ENCODE peak calls at places on chromosome 3, in ten cellular contexts. D is colonic mucosa; O is stimulated activated naive B cell treated with anti-CD40 and anti-IgM and Interleukin-4, amounts not matched to agents 10 μg/mL and 1 μg/mL and 100 μg/mL, for 72 hours; E is GM12892; I is adrenal gland; C is natural killer cell treated with Interleukin-12 subunit alpha and Interleukin-12 subunit beta and Interleukin-15 and Interleukin-18, amount 100 ng/mL, for 72 hours; M is WERI-Rb-1; J is transverse colon; Q is glutamatergic neuron; S is GM13977. T is an unnamed sample.

GRCh38 chr3:178971614-178972013 is 100.0 kb downstream of the ZMAT3 start:
- DNase-seq in C (no peak), O (no peak), Q (no peak), I (no peak), M (no peak), S (no peak), J (no peak), E (no peak), D (no peak), T (no peak)

GRCh38 chr3:102163039-102163817 is 271.6 kb upstream of the ZPLD1 start:
- DNase-seq in E (no peak), I (peak), S (no peak), O (no peak), D (no peak), M (no peak), J (no peak), C (no peak), Q (no peak), T (no peak)

GRCh38 chr3:125206934-125207333 is 5.6 kb downstream of the SLC12A8 start:
- DNase-seq in Q (no peak), D (no peak), O (no peak), I (no peak), E (no peak), S (no peak), J (no peak), C (no peak), M (no peak), T (no peak)

GRCh38 chr3:172919297-172919683 is 168.8 kb downstream of the ECT2 start:
- DNase-seq in Q (no peak), I (no peak), D (no peak), O (no peak), C (no peak), M (no peak), S (no peak), J (no peak), E (no peak), T (no peak)

GRCh38 chr3:79414821-79415220 is 353.0 kb downstream of the ROBO1 start:
- DNase-seq in I (peak), Q (no peak), S (no peak), M (no peak), O (no peak), C (no peak), D (peak), E (no peak), J (peak), T (no peak)

GRCh38 chr3:106963446-106963845 is 413.8 kb upstream of the CCDC54 start:
- DNase-seq in S (no peak), D (no peak), M (no peak), J (no peak), I (peak), C (no peak), O (no peak), Q (no peak), E (no peak), T (no peak)

GRCh38 chr3:61574854-61575253 is 13.5 kb downstream of the PTPRG start:
- DNase-seq in I (no peak), O (no peak), E (no peak), D (no peak), C (no peak), Q (no peak), S (no peak), M (no peak), J (no peak), T (no peak)

GRCh38 chr3:10561162-10561561 is 55.8 kb upstream of the ATP2B2 start:
- DNase-seq in E (no peak), M (no peak), O (no peak), C (no peak), D (no peak), I (no peak), S (no peak), Q (no peak), J (no peak), T (no peak)

GRCh38 chr3:50297384-50297775 is 1.8 kb downstream of the HYAL3 start:
- DNase-seq in Q (no peak), S (no peak), C (peak), M (no peak), I (no peak), O (no peak), D (no peak), E (no peak), J (no peak), T (no peak)

GRCh38 chr3:32951410-32951811 is at the start of gene CCR4:
- DNase-seq in D (no peak), Q (no peak), S (no peak), J (no peak), C (no peak), M (no peak), E (no peak), I (no peak), O (peak), T (no peak)

GRCh38 chr3:136994772-136995516 is 37.2 kb downstream of the IL20RB start:
- DNase-seq in C (no peak), O (no peak), E (no peak), D (peak), M (no peak), Q (no peak), J (peak), S (no peak), I (peak), T (no peak)

GRCh38 chr3:84601303-84601702 is 357.5 kb upstream of the CADM2 start:
- DNase-seq in C (no peak), S (no peak), J (no peak), E (no peak), D (no peak), I (no peak), M (no peak), Q (no peak), O (no peak), T (peak)

GRCh38 chr3:140537075-140537474 is 140.8 kb upstream of the TRIM42 start:
- DNase-seq in J (no peak), S (no peak), E (no peak), D (no peak), C (no peak), Q (no peak), I (no peak), M (no peak), O (no peak), T (no peak)

GRCh38 chr3:111910806-111911205 is 51.7 kb downstream of the PHLDB2 start:
- DNase-seq in I (no peak), Q (no peak), J (no peak), C (no peak), O (no peak), E (no peak), M (no peak), S (no peak), D (no peak), T (no peak)

GRCh38 chr3:171974986-171975837 is 64.2 kb upstream of the FNDC3B start:
- DNase-seq in J (no peak), S (no peak), Q (no peak), M (no peak), O (no peak), E (no peak), C (no peak), D (no peak), I (no peak), T (no peak)

GRCh38 chr3:115581347-115582135 is 41.8 kb upstream of the GAP43 start:
- DNase-seq in S (no peak), I (no peak), E (no peak), J (no peak), M (no peak), D (no peak), Q (no peak), O (no peak), C (no peak), T (no peak)

GRCh38 chr3:112391648-112392047 is 58.7 kb downstream of the CD200 start:
- DNase-seq in C (no peak), S (no peak), E (no peak), J (no peak), M (no peak), Q (no peak), I (no peak), O (no peak), D (no peak), T (no peak)

GRCh38 chr3:55282994-55283393 is 204.1 kb downstream of the WNT5A start:
- DNase-seq in J (no peak), O (no peak), Q (no peak), I (no peak), C (no peak), E (no peak), M (no peak), S (no peak), D (no peak), T (no peak)

GRCh38 chr3:154799801-154800200 is 280.3 kb upstream of the MME start:
- DNase-seq in Q (no peak), O (no peak), C (no peak), S (no peak), D (no peak), I (no peak), J (no peak), E (no peak), M (no peak), T (no peak)

T was measured in NCI-H524.